ENCODE peak calls at places on chromosomes 13 and 19, in nine cellular contexts. X, W, U, D, S, O, H, I and E are unnamed samples.

GRCh38 chr19:2186071-2186846 is 22.5 kb downstream of the DOT1L start:
- DNase-seq in X (no peak), D (no peak), U (peak; percentile 87), S (peak; percentile 42), H (peak; percentile 91), W (no peak), I (peak; percentile 67), O (peak; percentile 93), E (peak; percentile 80)

GRCh38 chr13:42969558-42970172 is 22.4 kb downstream of the EPSTI1 start:
- DNase-seq in U (peak; percentile 82), X (peak; percentile 77), W (no peak), S (peak; percentile 81), I (peak; percentile 87), D (peak; percentile 85), O (no peak), H (peak; percentile 87), E (no peak)

GRCh38 chr19:55605637-55606470 is at the start of gene ZNF865:
- DNase-seq in U (peak; percentile 72), H (peak; percentile 95), D (peak; percentile 76), O (no peak), S (peak; percentile 69), I (peak; percentile 79), W (no peak), X (peak; percentile 80), E (peak; percentile 40)

GRCh38 chr13:27020415-27020814 is 151.2 kb downstream of the USP12 start:
- DNase-seq in X (no peak), S (no peak), D (no peak), U (no peak), H (no peak), W (no peak), O (no peak), I (no peak), E (no peak)

GRCh38 chr13:79716191-79716590 is 235.2 kb downstream of the NDFIP2 start:
- DNase-seq in H (no peak), U (no peak), X (no peak), I (no peak), O (no peak), S (no peak), W (no peak), D (no peak), E (no peak)

GRCh38 chr19:48985711-48986110 is 7.4 kb downstream of the GYS1 start:
- DNase-seq in S (no peak), W (no peak), D (no peak), U (no peak), I (no peak), H (no peak), X (no peak), O (no peak), E (no peak)

GRCh38 chr19:19105365-19106060 is 32.8 kb downstream of the TMEM161A start:
- DNase-seq in I (peak; percentile 75), W (no peak), H (peak; percentile 69), U (peak; percentile 70), D (no peak), O (no peak), X (peak; percentile 63), S (no peak), E (no peak)

GRCh38 chr13:105513448-105513847 is 1022.0 kb downstream of the EFNB2 start:
- DNase-seq in O (no peak), D (no peak), H (peak; percentile 3), U (no peak), X (no peak), S (no peak), I (no peak), W (no peak), E (peak; percentile 57)

GRCh38 chr13:33040116-33040515 is 23.9 kb downstream of the KL start:
- DNase-seq in I (no peak), X (no peak), W (no peak), H (no peak), S (no peak), U (no peak), O (no peak), D (no peak), E (no peak)

GRCh38 chr19:7888145-7888825 is at the start of gene LRRC8E:
- DNase-seq in O (no peak), H (peak; percentile 59), D (peak; percentile 46), X (no peak), U (no peak), W (no peak), I (peak; percentile 82), S (peak; percentile 78), E (no peak)

GRCh38 chr13:78137404-78138142 is 218.9 kb upstream of the EDNRB start:
- DNase-seq in I (peak; percentile 12), W (peak; percentile 10), U (no peak), H (peak; percentile 81), X (peak; percentile 51), S (peak; percentile 15), D (no peak), O (peak; percentile 14), E (peak; percentile 25)

GRCh38 chr19:41217741-41218140 is 1.3 kb upstream of the AXL start:
- DNase-seq in X (no peak), I (no peak), S (no peak), O (no peak), D (no peak), H (no peak), W (no peak), U (no peak), E (no peak)

GRCh38 chr19:45154064-45154827 is 6.5 kb downstream of the NKPD1 start:
- DNase-seq in H (peak; percentile 96), D (no peak), W (no peak), S (no peak), O (peak; percentile 4), U (no peak), I (no peak), X (no peak), E (no peak)

DNA sequence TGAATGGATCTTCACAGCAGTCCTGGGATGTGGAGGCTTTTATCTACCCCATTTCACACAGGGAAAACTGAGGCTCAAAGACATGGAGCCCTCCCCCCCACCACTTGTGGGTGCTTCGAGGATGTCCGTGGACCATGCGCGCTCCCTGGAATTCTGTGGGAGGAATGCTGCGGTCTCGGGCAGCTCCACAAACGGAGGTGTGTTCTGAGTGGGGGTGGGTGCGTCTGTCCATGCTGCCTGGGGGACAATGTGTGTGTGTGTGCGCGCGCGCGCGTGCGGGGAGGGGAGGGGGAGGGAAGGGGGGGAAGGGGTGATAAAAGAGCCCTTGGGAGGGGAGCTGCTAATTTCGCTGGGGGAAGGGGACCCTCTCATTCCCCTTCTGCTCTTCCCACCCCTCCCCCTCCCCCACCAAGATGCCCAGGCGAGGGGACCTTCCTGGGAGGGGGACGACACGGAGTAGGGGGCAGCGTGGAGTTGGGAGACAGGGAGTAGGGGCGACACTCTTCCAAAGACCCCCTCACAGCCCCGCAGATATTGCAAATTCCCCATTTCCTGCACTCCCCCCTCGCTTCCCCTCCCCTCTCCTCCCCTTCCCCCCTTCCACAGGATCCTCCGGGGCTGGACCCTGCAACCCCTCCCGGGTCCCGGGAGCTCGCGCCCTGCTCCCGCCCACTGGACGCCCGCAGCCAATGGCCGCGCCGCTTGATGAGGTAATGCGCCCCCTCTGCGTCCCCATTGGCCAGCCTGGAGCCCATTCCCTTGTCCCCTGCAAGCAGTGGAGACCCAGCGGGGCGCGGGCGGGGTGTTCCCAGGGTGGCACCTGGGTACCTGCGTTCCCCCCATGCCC is 18.9 kb upstream of the ZNRF4 start:
- DNase-seq in H (peak; percentile 46), W (no peak), D (no peak), X (no peak), I (no peak), S (no peak), O (peak; percentile 12), U (no peak), E (no peak)
- H3K4me3 ChIP-seq in H (peak overlapping the region; percentile 17), W (no peak overlapping the region), D (no peak overlapping the region), X (no peak overlapping the region), I (no peak overlapping the region), S (no peak overlapping the region), O (peak overlapping the region; percentile 55), U (no peak overlapping the region), E (no peak overlapping the region)

GRCh38 chr13:93966267-93966936 is 513.1 kb downstream of the DCT start:
- DNase-seq in U (no peak), H (no peak), O (no peak), D (no peak), X (no peak), W (no peak), S (no peak), I (no peak), E (no peak)
- TF ChIP-seq CTCF in U (no peak), H (no peak), O (no peak), D (no peak), X (no peak), W (no peak), S (no peak), I (no peak), E (no peak)

GRCh38 chr19:17448190-17448967 is at the start of gene TMEM221:
- DNase-seq in O (no peak), I (peak; percentile 65), X (peak; percentile 18), S (peak; percentile 52), H (no peak), D (peak; percentile 51), U (peak; percentile 47), W (no peak), E (no peak)

GRCh38 chr19:17454579-17454978 is 6.1 kb upstream of the TMEM221 start:
- DNase-seq in W (no peak), D (no peak), X (no peak), I (no peak), S (no peak), U (no peak), O (no peak), H (no peak), E (no peak)

GRCh38 chr19:17447704-17448189 is 721 bp downstream of the TMEM221 start:
- DNase-seq in S (no peak), X (no peak), U (no peak), W (no peak), H (no peak), D (no peak), O (no peak), I (no peak), E (no peak)

GRCh38 chr19:17451820-17452219 is 3.4 kb upstream of the TMEM221 start:
- DNase-seq in S (no peak), O (no peak), U (no peak), X (no peak), I (no peak), W (no peak), H (no peak), D (no peak), E (no peak)

GRCh38 chr19:17450264-17451075 is 2.0 kb upstream of the TMEM221 start:
- DNase-seq in O (no peak), W (peak; percentile 54), U (no peak), D (no peak), X (no peak), S (no peak), I (no peak), H (no peak), E (no peak)
- H3K4me3 ChIP-seq in O (no peak overlapping the region), W (no peak overlapping the region), U (no peak overlapping the region), D (no peak overlapping the region), X (no peak overlapping the region), S (no peak overlapping the region), I (no peak overlapping the region), H (no peak overlapping the region), E (no peak overlapping the region)

DNA sequence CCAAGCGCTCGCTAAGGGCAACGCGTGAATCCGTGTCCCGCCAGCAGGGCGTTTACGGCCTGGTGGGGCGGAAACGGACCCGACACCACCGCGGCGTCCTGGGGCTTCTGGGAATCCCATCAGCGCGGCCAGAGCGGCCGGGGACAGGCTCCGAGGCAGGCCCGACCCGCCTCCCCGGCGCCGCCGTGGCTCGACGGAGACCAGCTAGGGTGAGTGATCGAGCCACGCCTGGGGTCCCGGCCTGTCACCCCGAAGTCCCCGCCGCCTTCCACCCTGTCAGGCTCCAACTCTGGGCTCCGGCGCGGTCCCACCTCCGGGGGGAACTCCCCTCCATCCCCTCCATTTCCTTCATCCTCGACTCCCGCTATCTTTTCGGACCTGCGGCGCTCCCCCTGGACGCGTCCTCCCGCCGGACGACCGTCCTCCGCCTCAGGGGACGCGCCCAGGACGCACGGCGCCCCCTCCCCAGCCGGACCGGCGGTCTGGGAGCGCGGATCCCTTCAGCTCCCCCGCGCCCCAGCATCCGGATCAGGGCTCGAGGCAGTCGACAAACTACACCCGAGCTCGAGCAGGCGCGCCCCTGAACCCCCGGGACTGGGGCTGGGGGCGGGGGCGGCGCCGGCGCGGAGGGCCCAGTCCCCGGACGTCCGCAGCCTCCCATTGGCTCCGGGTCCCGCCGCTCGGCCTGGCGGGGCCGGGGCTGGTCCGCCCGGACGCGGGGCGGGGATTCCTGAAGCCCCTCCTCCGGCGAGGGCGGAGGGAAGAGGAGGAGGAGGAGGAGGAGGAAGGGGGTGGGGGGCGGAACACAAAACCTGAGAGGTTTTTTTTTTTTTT is 643 bp upstream of the BICRA start:
- DNase-seq in I (peak; percentile 98), H (peak; percentile 96), O (no peak), W (no peak), X (peak; percentile 95), U (peak; percentile 95), S (peak; percentile 96), D (peak; percentile 95), E (no peak)
- TF ChIP-seq CTCF in I (no peak), H (peak; percentile 43), O (peak; percentile 56), W (peak; percentile 29), X (no peak), U (peak; percentile 61), S (peak; percentile 39), D (no peak), E (no peak)